ENCODE peak calls at places on chromosomes 12 and 14, in five cellular contexts. F is CD8-positive, alpha-beta memory T cell; P is astrocyte of the spinal cord; S is EL; D is AG08396. Q is an unnamed sample.

GRCh38 chr14:41385787-41386186 is 220.9 kb upstream of the LRFN5 start:
- DNase-seq in D (no peak), F (no peak), P (no peak), S (no peak), Q (no peak)

GRCh38 chr12:128551266-128552025 is 272.3 kb downstream of the SLC15A4 start:
- DNase-seq in S (no peak), F (no peak), P (no peak), D (no peak), Q (no peak)

GRCh38 chr14:101927859-101928258 is 36.5 kb upstream of the DYNC1H1 start:
- DNase-seq in S (peak), F (no peak), D (peak), P (peak), Q (no peak)

GRCh38 chr14:73467377-73467776 is 9.0 kb upstream of the NUMB start:
- DNase-seq in S (no peak), D (no peak), P (peak), F (no peak), Q (no peak)

GRCh38 chr12:16198884-16199283 is 78.6 kb downstream of the SLC15A5 start:
- DNase-seq in D (no peak), P (no peak), F (no peak), S (no peak), Q (no peak)

GRCh38 chr14:23379331-23380196 is 2.7 kb downstream of the CMTM5 start:
- DNase-seq in D (peak), P (peak), F (peak), S (peak), Q (peak)

GRCh38 chr12:117140397-117141096 is 41.3 kb upstream of the TESC start:
- DNase-seq in P (no peak), S (no peak), F (no peak), D (no peak), Q (no peak)

GRCh38 chr12:75478395-75478794 is 2.2 kb upstream of the GLIPR1 start:
- DNase-seq in S (peak), D (no peak), F (peak), P (peak), Q (peak)

GRCh38 chr12:118102070-118102469 is 1.7 kb downstream of the VSIG10 start:
- DNase-seq in P (no peak), S (peak), F (no peak), D (peak), Q (no peak)

GRCh38 chr12:65879878-65880277 is 55.6 kb downstream of the HMGA2 start:
- DNase-seq in D (peak), S (peak), F (no peak), P (peak), Q (no peak)

GRCh38 chr12:1171657-1172056 is 180.6 kb downstream of the ERC1 start:
- DNase-seq in S (no peak), F (no peak), D (no peak), P (no peak), Q (no peak)

GRCh38 chr14:80216818-80217217 is 5.5 kb upstream of the DIO2 start:
- DNase-seq in P (no peak), D (no peak), S (no peak), F (no peak), Q (no peak)

GRCh38 chr12:39541471-39541870 is 78.1 kb downstream of the ABCD2 start:
- DNase-seq in F (no peak), P (no peak), S (no peak), D (no peak), Q (no peak)

GRCh38 chr12:120199025-120199424 is 1.9 kb downstream of the RPLP0 start:
- DNase-seq in D (no peak), S (no peak), P (no peak), F (no peak), Q (no peak)

GRCh38 chr12:69438539-69438938 is 31.6 kb upstream of the FRS2 start:
- DNase-seq in S (no peak), F (no peak), D (no peak), P (no peak), Q (no peak)